ENCODE peak calls at places on chromosomes 7 and 10, in six cellular contexts. Y is hepatocyte, P is AG10803, W is ascending aorta, F is foreskin fibroblast, E is cardiac fibroblast. K is an unnamed sample.
A peak's percentile ranks its signal among the peaks of the same experiment; 100 is the strongest.

GRCh38 chr7:77542399-77542798 is 5.3 kb downstream of the PTPN12 start:
- DNase-seq in Y (no peak), P (peak; percentile 47), F (peak; percentile 49), W (no peak), E (no peak), K (peak; percentile 50)

GRCh38 chr7:137835486-137836112 is 11.2 kb downstream of the DGKI start:
- DNase-seq in W (no peak), E (no peak), F (no peak), Y (no peak), P (no peak), K (no peak)

GRCh38 chr7:102306916-102307677 is 20.4 kb downstream of the SH2B2 start:
- DNase-seq in P (peak; percentile 13), E (peak; percentile 63), Y (peak; percentile 65), F (peak; percentile 33), W (no peak), K (no peak)

GRCh38 chr7:133941496-133941895 is 185.6 kb upstream of the LRGUK start:
- DNase-seq in F (peak; percentile 33), E (peak; percentile 28), W (no peak), P (peak; percentile 96), Y (no peak), K (peak; percentile 55)

GRCh38 chr7:33650828-33651227 is 254.5 kb upstream of the BMPER start:
- DNase-seq in P (peak; percentile 82), Y (no peak), F (peak; percentile 24), E (no peak), W (no peak), K (peak; percentile 75)

GRCh38 chr7:103446046-103446520 is at the start of gene SLC26A5:
- DNase-seq in P (no peak), F (no peak), E (no peak), W (no peak), Y (peak; percentile 65), K (no peak)

GRCh38 chr7:26614503-26614902 is 249.9 kb downstream of the SKAP2 start:
- DNase-seq in F (no peak), E (no peak), W (no peak), Y (no peak), P (no peak), K (no peak)

GRCh38 chr7:105718511-105718925 is 137.2 kb upstream of the EFCAB10 start:
- DNase-seq in F (no peak), E (no peak), P (no peak), W (no peak), Y (no peak), K (no peak)

GRCh38 chr10:121323448-121323847 is 274.8 kb downstream of the FGFR2 start:
- DNase-seq in P (no peak), E (no peak), W (no peak), Y (no peak), F (no peak), K (no peak)

GRCh38 chr10:102773320-102773719 is 29.6 kb downstream of the WBP1L start:
- DNase-seq in Y (no peak), P (peak; percentile 33), F (peak; percentile 31), W (no peak), E (peak; percentile 60), K (peak; percentile 42)

GRCh38 chr10:102775973-102776669 is 32.4 kb downstream of the WBP1L start:
- DNase-seq in F (peak; percentile 54), W (peak; percentile 76), Y (peak; percentile 86), E (peak; percentile 95), P (peak; percentile 68), K (peak; percentile 87)

GRCh38 chr10:102776779-102777417 is 33.1 kb downstream of the WBP1L start:
- DNase-seq in W (peak; percentile 76), Y (peak; percentile 90), P (peak; percentile 98), F (peak; percentile 94), E (peak; percentile 99), K (peak; percentile 98)

GRCh38 chr10:102773986-102774385 is 30.2 kb downstream of the WBP1L start:
- DNase-seq in P (peak; percentile 39), E (peak; percentile 52), Y (no peak), F (no peak), W (no peak), K (peak; percentile 43)

DNA sequence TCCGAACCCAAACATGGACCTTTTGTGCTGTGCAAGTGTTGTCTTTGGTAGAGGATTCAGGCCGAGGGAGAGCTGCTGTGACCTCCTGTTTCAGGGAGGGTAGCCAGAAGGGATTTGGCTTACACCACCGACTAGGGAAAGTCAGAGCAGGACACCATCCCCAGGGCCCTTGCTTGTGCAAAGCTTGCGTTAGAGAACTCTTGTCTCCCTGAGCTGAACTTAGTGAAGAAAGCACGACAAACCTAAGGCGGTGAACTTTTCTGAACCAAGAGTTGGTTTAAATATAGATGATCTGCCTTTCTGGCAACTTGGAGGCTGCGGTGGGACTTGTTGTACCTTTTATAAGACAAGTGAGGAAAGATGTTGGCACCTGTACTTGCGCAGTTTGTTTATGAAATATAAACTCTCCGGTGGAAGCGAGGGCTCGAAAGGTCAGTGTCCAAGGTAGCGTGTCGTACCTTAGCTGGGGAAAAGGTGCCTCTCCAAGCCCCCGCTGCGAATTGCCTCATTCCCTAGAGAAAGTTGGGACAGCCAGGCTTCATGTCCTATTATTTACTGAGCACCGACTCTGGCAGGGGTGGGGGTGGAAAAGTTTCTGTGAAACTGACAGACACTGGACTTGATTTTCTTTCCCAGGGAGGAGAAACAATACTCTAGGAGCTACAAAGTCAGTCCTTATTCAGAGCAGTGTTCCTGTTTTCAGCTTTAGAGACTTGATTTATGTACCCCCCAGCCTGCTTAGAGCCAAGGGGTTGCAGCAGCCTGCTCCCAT is 31.6 kb downstream of the WBP1L start:
- DNase-seq in W (peak; percentile 48), F (no peak), P (peak; percentile 18), Y (peak; percentile 41), E (peak; percentile 67), K (peak; percentile 74)
- H3K4me3 ChIP-seq in W (peak overlapping the region; percentile 42), F (no peak overlapping the region), P (peak overlapping the region; percentile 53), Y (no peak overlapping the region), E (peak overlapping the region; percentile 78), K (peak overlapping the region; percentile 11)

GRCh38 chr7:128855559-128855958 is 7.1 kb upstream of the ATP6V1F start:
- DNase-seq in F (no peak), P (no peak), Y (no peak), W (no peak), E (no peak), K (no peak)

GRCh38 chr7:128854396-128854795 is 8.3 kb upstream of the ATP6V1F start:
- DNase-seq in P (no peak), Y (no peak), W (no peak), F (no peak), E (no peak), K (no peak)

GRCh38 chr7:128853691-128854298 is 8.9 kb upstream of the ATP6V1F start:
- DNase-seq in W (no peak), Y (no peak), E (no peak), F (no peak), P (no peak), K (no peak)

GRCh38 chr7:128849804-128850490 is 12.7 kb upstream of the ATP6V1F start:
- DNase-seq in W (no peak), E (no peak), Y (no peak), F (no peak), P (no peak), K (no peak)

DNA sequence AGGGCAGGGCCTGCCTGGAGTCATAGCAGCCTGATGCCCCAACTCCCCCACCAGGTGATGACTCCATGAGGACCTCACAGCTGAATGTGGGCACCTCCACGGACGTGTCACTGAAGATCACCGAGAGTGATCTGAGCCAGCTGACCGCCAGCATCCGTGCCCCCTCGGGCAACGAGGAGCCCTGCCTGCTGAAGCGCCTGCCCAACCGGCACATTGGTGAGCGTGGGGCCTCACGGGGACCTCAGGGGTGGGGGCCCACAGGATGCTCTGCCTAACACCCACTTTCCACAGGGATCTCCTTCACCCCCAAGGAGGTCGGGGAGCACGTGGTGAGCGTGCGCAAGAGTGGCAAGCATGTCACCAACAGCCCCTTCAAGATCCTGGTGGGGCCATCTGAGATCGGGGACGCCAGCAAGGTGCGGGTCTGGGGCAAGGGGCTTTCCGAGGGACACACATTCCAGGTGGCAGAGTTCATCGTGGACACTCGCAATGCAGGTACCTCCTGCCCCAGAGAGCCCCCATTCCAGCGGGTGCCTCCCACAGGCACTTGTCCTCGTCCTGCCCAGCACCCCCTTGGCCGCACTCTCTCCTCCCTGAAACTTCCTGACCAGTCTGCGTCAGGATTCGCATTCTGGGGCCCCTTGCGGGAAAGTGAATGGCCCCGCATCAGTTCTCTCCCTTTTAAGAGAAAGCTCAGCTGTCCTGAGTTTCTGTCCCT is 10.0 kb upstream of the ATP6V1F start:
- DNase-seq in Y (no peak), F (no peak), P (no peak), E (no peak), W (no peak), K (no peak)
- H3K4me3 ChIP-seq in Y (no peak overlapping the region), F (no peak overlapping the region), P (no peak overlapping the region), E (no peak overlapping the region), W (no peak overlapping the region), K (no peak overlapping the region)

GRCh38 chr7:139482122-139482521 is 1.4 kb downstream of the KLRG2 start:
- DNase-seq in Y (no peak), W (no peak), F (no peak), P (no peak), E (no peak), K (no peak)

GRCh38 chr7:139479620-139480019 is 3.9 kb downstream of the KLRG2 start:
- DNase-seq in F (no peak), Y (no peak), W (no peak), E (no peak), P (no peak), K (no peak)

GRCh38 chr7:139481364-139481763 is 2.1 kb downstream of the KLRG2 start:
- DNase-seq in P (no peak), E (no peak), W (no peak), Y (no peak), F (no peak), K (no peak)

GRCh38 chr7:139487366-139488080 is 4.0 kb upstream of the KLRG2 start:
- DNase-seq in F (no peak), W (no peak), P (no peak), Y (no peak), E (no peak), K (no peak)

DNA sequence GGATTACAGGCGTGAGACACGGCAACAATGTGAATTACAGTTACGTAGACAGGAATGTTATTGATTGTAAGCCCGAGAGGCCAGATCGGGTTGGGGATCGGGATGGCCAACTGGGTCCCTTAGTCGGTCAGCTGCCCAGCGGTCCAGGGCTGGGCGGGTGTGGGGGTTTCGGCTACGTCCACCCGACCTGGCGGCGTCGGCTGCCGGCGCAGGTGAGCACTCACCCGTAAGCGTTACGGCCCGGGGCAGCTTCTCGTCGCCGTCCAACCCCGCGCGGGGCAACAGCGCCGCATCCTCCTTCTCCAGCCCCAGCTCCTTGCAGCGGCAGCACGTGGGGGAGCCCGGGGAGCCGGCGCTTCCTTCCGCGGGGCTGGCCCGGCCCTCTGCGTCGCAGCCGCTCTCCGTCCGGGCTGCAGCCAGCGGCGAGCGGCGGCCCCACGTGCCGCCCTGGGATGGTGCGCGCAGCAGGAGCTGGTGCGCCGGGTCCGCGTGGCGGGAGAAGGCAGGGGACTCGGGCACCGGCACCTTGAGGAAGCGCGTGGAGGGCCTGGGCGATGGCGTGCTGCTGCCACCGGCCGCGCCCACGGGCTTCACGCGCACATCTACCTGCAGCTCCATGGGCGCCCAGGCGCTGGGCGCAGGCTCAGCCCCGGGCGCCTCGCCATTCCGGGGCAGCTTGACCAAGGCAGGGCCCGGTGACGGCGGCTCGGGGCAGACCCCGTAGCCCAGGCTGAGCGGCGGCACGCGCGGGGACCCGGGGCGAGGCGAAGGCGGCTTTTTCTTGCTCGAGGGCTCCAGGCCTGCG is 609 bp downstream of the KLRG2 start:
- DNase-seq in F (no peak), E (no peak), W (no peak), P (no peak), Y (peak; percentile 41), K (no peak)
- H3K4me3 ChIP-seq in F (no peak overlapping the region), E (no peak overlapping the region), W (peak overlapping the region; percentile 59), P (no peak overlapping the region), Y (peak overlapping the region; percentile 26), K (no peak overlapping the region)

DNA sequence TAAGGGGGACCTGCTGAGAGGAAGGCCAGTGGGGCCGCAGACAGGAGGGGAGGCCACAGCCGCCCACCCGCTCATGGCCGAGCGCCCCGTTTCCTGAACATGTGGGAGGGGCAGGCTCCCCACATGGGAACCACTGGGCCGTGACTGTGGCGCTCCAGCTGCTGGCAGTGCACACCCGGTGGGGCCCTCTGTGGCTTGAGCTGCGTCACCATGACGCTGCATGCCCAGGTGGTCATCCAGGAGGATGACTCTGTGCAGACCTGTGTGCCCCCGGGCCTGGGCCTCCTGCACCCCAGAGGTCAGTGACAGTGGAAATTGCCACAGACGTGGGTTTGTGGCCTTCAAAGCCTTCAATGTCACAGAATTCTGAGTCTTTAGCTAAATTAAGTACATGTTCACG is 85.1 kb downstream of the MGMT start:
- DNase-seq in P (no peak), F (no peak), Y (no peak), E (no peak), W (no peak), K (no peak)
- H3K4me3 ChIP-seq in P (no peak overlapping the region), F (no peak overlapping the region), Y (no peak overlapping the region), E (no peak overlapping the region), W (no peak overlapping the region), K (no peak overlapping the region)